ENCODE peak calls at places on chromosomes 5 and 9, in five cellular contexts. K is stimulated activated CD8-positive, alpha-beta memory T cell treated with anti-CD3 and anti-CD28 coated beads, Interleukin-4, amount 100 ng/mL, for 24 hours; E is nephron progenitor cell; A is tibial nerve; G is esophagus muscularis mucosa. X is an unnamed sample.

GRCh38 chr9:6055213-6055612 is 39.8 kb upstream of the RANBP6 start:
- DNase-seq in E (peak), A (no peak), G (no peak), K (no peak), X (no peak)

GRCh38 chr5:126681970-126682369 is 81.2 kb downstream of the PHAX start:
- DNase-seq in G (no peak), E (no peak), A (no peak), K (no peak), X (no peak)

GRCh38 chr9:69573666-69574456 is 98.3 kb downstream of the APBA1 start:
- DNase-seq in A (no peak), K (no peak), E (no peak), G (no peak), X (no peak)

GRCh38 chr9:85310531-85311070 is 431.2 kb downstream of the AGTPBP1 start:
- DNase-seq in K (no peak), G (no peak), E (no peak), A (no peak), X (no peak)

GRCh38 chr5:150789943-150790611 is 11.5 kb downstream of the SMIM3 start:
- DNase-seq in K (peak), A (no peak), G (no peak), E (no peak), X (no peak)

GRCh38 chr9:32579706-32580331 is 6.9 kb upstream of the NDUFB6 start:
- DNase-seq in A (peak), K (peak), G (no peak), E (peak), X (peak)

GRCh38 chr9:10062629-10063395 is 550.0 kb downstream of the PTPRD start:
- DNase-seq in E (no peak), A (no peak), G (no peak), K (no peak), X (no peak)

GRCh38 chr5:55691265-55692105 is 20.6 kb downstream of the SLC38A9 start:
- DNase-seq in E (no peak), K (no peak), A (no peak), G (no peak), X (no peak)

GRCh38 chr5:78518365-78519197 is 130.0 kb downstream of the LHFPL2 start:
- DNase-seq in K (no peak), E (no peak), G (no peak), A (no peak), X (no peak)

GRCh38 chr5:137325721-137326120 is 173.4 kb downstream of the SPOCK1 start:
- DNase-seq in K (no peak), E (no peak), G (no peak), A (no peak), X (no peak)

GRCh38 chr9:16877256-16877655 is 6.8 kb upstream of the BNC2 start:
- DNase-seq in G (no peak), K (no peak), A (no peak), E (no peak), X (no peak)

GRCh38 chr5:140262839-140263238 is 40.1 kb downstream of the PFDN1 start:
- DNase-seq in A (no peak), G (no peak), K (no peak), E (no peak), X (no peak)

GRCh38 chr5:3594514-3595101 is 1.0 kb upstream of the IRX1 start:
- DNase-seq in A (no peak), K (no peak), E (peak), G (no peak), X (no peak)

GRCh38 chr9:124818431-124819281 is 34.6 kb upstream of the WDR38 start:
- DNase-seq in K (no peak), E (no peak), G (no peak), A (no peak), X (no peak)

GRCh38 chr5:108212775-108213346 is 169.0 kb downstream of the FBXL17 start:
- DNase-seq in K (no peak), E (peak), A (no peak), G (no peak), X (no peak)

GRCh38 chr9:16816006-16816405 is 54.5 kb downstream of the BNC2 start:
- DNase-seq in G (no peak), K (no peak), E (no peak), A (no peak), X (no peak)

GRCh38 chr9:69857131-69857530 is 36.5 kb downstream of the CFAP95 start:
- DNase-seq in G (no peak), K (no peak), E (no peak), A (no peak), X (no peak)

GRCh38 chr9:92325991-92326500 is 293 bp downstream of the CENPP start:
- DNase-seq in A (no peak), E (no peak), G (no peak), K (no peak), X (no peak)

GRCh38 chr5:54990751-54991349 is 5.5 kb upstream of the ESM1 start:
- DNase-seq in K (no peak), A (no peak), G (no peak), E (no peak), X (no peak)

GRCh38 chr5:74316064-74316586 is 324.4 kb downstream of the ENC1 start:
- DNase-seq in A (no peak), E (peak), G (no peak), K (no peak), X (no peak)

GRCh38 chr5:173671121-173671949 is 54.9 kb upstream of the BOD1 start:
- DNase-seq in G (no peak), E (no peak), A (no peak), K (no peak), X (peak)

GRCh38 chr9:882416-882931 is 41.0 kb downstream of the DMRT1 start:
- DNase-seq in G (no peak), A (no peak), E (no peak), K (no peak), X (no peak)

GRCh38 chr5:163379298-163380155 is 57.9 kb upstream of the CCNG1 start:
- DNase-seq in A (no peak), K (no peak), G (no peak), E (no peak), X (no peak)

GRCh38 chr9:133537257-133537656 is 2.8 kb downstream of the ADAMTSL2 start:
- DNase-seq in A (no peak), G (no peak), E (no peak), K (no peak), X (no peak)

GRCh38 chr9:133104718-133105460 is 16.2 kb downstream of the RALGDS start:
- DNase-seq in E (no peak), A (no peak), G (no peak), K (no peak), X (no peak)

GRCh38 chr5:56094579-56095361 is 100.0 kb upstream of the IL6ST start:
- DNase-seq in K (peak), A (no peak), E (no peak), G (no peak), X (no peak)

GRCh38 chr9:91364702-91365101 is 3.0 kb upstream of the AUH start:
- DNase-seq in G (no peak), K (no peak), A (no peak), E (no peak), X (no peak)

GRCh38 chr5:318341-318897 is 3.1 kb upstream of the AHRR start:
- DNase-seq in E (no peak), K (no peak), A (no peak), G (no peak), X (no peak)

X was measured in occipital lobe.